ENCODE peak calls at places on chromosomes 11 and 22, in seven cellular contexts. E is HCT116, K is tibial artery, D is K562, Y is neuronal stem cell, T is aorta, B is left ventricle myocardium inferior. R is an unnamed sample.

GRCh38 chr22:17980638-17981051 is 43.7 kb downstream of the MICAL3 start:
- DNase-seq in E (no peak), D (peak; percentile 92), T (no peak), K (no peak), Y (no peak), B (peak; percentile 31), R (no peak)

GRCh38 chr11:17544181-17544622 is at the start of gene USH1C:
- DNase-seq in Y (no peak), T (peak; percentile 79), E (peak; percentile 29), B (peak; percentile 17), K (no peak), D (peak; percentile 97), R (no peak)

GRCh38 chr11:88626216-88626615 is 288.7 kb upstream of the CTSC start:
- DNase-seq in E (no peak), T (no peak), K (no peak), D (no peak), Y (no peak), B (no peak), R (no peak)

GRCh38 chr11:10864688-10865087 is 6.8 kb upstream of the ZBED5 start:
- DNase-seq in D (no peak), B (no peak), K (no peak), E (no peak), T (no peak), Y (no peak), R (no peak)

GRCh38 chr22:30502153-30502552 is 3.3 kb downstream of the SEC14L4 start:
- DNase-seq in T (no peak), E (no peak), B (no peak), Y (no peak), D (no peak), K (no peak), R (no peak)

GRCh38 chr22:49962012-49962750 is 1.6 kb downstream of the PIM3 start:
- DNase-seq in K (peak; percentile 90), D (peak; percentile 67), Y (peak; percentile 76), T (peak; percentile 95), B (peak; percentile 91), E (no peak), R (peak; percentile 73)

GRCh38 chr22:47570851-47571250 is 808.4 kb downstream of the TBC1D22A start:
- DNase-seq in Y (no peak), B (no peak), D (no peak), T (peak; percentile 19), K (peak; percentile 0), E (no peak), R (peak; percentile 12)

GRCh38 chr11:847876-848275 is 5.2 kb downstream of the TSPAN4 start:
- DNase-seq in T (no peak), D (no peak), K (no peak), B (no peak), Y (no peak), E (no peak), R (no peak)

GRCh38 chr11:50080256-50080655 is 47.6 kb downstream of the OR4C45 start:
- DNase-seq in E (no peak), B (no peak), K (no peak), Y (no peak), T (no peak), D (no peak), R (no peak)

GRCh38 chr22:43955883-43956286 is 643 bp downstream of the SAMM50 start:
- DNase-seq in K (no peak), D (no peak), T (no peak), B (no peak), Y (no peak), E (no peak), R (no peak)

DNA sequence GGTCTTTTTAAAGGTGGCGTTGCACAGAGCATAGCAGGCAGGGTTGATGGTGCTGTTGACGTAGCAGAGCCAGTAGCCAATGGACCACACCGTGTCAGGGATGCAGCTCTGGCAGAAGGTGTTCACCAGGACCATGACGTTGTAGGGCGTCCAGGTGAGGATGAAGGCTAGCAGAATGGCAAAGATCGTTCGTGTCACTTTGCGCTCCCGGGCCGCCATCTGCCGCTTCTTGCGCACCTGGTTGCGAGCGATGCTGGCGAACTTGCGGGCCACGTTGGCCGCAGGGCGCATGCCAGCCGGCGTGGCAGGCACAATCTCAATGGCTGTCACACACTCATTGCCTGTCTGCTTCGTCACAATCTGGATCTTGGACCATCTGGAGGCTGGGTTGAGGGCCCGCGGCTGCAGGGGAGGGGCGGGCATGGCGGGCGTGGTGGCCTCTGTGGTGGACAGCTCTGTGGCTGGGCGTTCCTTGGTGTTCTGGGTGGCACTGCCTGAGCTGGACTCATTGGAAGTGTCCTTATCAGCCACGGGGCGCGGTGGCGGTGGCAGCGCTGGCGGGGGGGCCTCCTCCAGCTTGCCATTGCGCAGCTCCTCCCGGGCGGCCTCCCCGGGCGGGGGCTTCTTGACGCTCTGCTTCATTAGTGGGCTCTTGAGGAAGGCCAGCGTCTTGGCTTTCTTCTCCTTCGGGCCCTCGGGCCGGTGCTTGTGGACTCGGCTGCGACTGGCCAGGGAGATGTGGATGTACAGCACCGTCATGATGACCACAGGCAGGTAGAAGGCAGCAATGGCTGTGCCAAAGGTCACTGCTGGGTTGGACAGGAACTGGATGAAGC is 3.9 kb downstream of the MDK start:
- DNase-seq in D (no peak), K (no peak), Y (no peak), E (no peak), T (no peak), B (no peak), R (no peak)
- H3K27me3 ChIP-seq in D (peaks cover 7% of the 10 kb centered on the region), K (peaks cover 93% of the 10 kb centered on the region), Y (peaks cover 41% of the 10 kb centered on the region), E (no peaks in the 10 kb centered on the region), T (no peaks in the 10 kb centered on the region), B (peaks cover 69% of the 10 kb centered on the region), R (peaks cover 24% of the 10 kb centered on the region)

GRCh38 chr22:27886843-27887151 is 32.3 kb downstream of the PITPNB start:
- DNase-seq in D (no peak), B (no peak), K (no peak), Y (no peak), E (no peak), T (no peak), R (peak; percentile 26)

GRCh38 chr22:27885977-27886842 is 32.8 kb downstream of the PITPNB start:
- DNase-seq in Y (peak; percentile 38), D (peak; percentile 26), B (no peak), K (peak; percentile 40), T (no peak), E (peak; percentile 8), R (peak; percentile 90)

GRCh38 chr22:27892811-27893210 is 26.2 kb downstream of the PITPNB start:
- DNase-seq in D (no peak), T (no peak), K (no peak), B (no peak), E (no peak), Y (no peak), R (no peak)

GRCh38 chr22:27892064-27892463 is 27.0 kb downstream of the PITPNB start:
- DNase-seq in D (no peak), B (peak; percentile 31), K (no peak), Y (no peak), T (no peak), E (no peak), R (no peak)

GRCh38 chr22:27888310-27888709 is 30.7 kb downstream of the PITPNB start:
- DNase-seq in E (no peak), D (no peak), Y (no peak), T (no peak), K (no peak), B (no peak), R (no peak)
- H3K4me1 ChIP-seq in E (no peaks in the 10 kb centered on the region), D (no peaks in the 10 kb centered on the region), Y (no peaks in the 10 kb centered on the region), T (peaks cover 4% of the 10 kb centered on the region), K (no peaks in the 10 kb centered on the region), B (peaks cover 65% of the 10 kb centered on the region), R (peaks cover 27% of the 10 kb centered on the region)

GRCh38 chr11:65439331-65440181 is 17.0 kb downstream of the NEAT1 start:
- DNase-seq in E (no peak), B (no peak), T (no peak), K (no peak), D (peak; percentile 19), Y (no peak), R (no peak)

GRCh38 chr11:65440831-65441499 is 18.4 kb downstream of the NEAT1 start:
- DNase-seq in Y (no peak), T (no peak), K (no peak), E (no peak), D (no peak), B (no peak), R (no peak)

GRCh38 chr11:65437436-65438227 is 15.0 kb downstream of the NEAT1 start:
- DNase-seq in Y (no peak), K (no peak), E (no peak), B (no peak), T (no peak), D (no peak), R (no peak)

GRCh38 chr11:65436412-65437032 is 13.9 kb downstream of the NEAT1 start:
- DNase-seq in Y (no peak), E (no peak), B (no peak), T (peak; percentile 71), K (no peak), D (no peak), R (no peak)

GRCh38 chr11:65438257-65439151 is 15.9 kb downstream of the NEAT1 start:
- DNase-seq in T (no peak), B (no peak), Y (no peak), D (no peak), E (no peak), K (no peak), R (no peak)
- H3K4me3 ChIP-seq in T (no peak overlapping the region), B (peak overlapping the region; percentile 35), Y (no peak overlapping the region), D (no peak overlapping the region), E (no peak overlapping the region), K (no peak overlapping the region), R (no peak overlapping the region)

GRCh38 chr11:61554172-61554988 is 26.5 kb downstream of the SYT7 start:
- DNase-seq in K (no peak), E (no peak), T (no peak), D (peak; percentile 44), B (no peak), Y (no peak), R (no peak)

GRCh38 chr11:61555978-61556377 is 24.9 kb downstream of the SYT7 start:
- DNase-seq in T (no peak), E (no peak), B (no peak), D (no peak), Y (no peak), K (no peak), R (no peak)

GRCh38 chr11:61553373-61554171 is 27.3 kb downstream of the SYT7 start:
- DNase-seq in E (no peak), T (no peak), K (no peak), Y (no peak), D (no peak), B (no peak), R (no peak)

GRCh38 chr11:61556621-61557020 is 24.3 kb downstream of the SYT7 start:
- DNase-seq in B (no peak), E (no peak), D (no peak), Y (no peak), K (no peak), T (no peak), R (no peak)

DNA sequence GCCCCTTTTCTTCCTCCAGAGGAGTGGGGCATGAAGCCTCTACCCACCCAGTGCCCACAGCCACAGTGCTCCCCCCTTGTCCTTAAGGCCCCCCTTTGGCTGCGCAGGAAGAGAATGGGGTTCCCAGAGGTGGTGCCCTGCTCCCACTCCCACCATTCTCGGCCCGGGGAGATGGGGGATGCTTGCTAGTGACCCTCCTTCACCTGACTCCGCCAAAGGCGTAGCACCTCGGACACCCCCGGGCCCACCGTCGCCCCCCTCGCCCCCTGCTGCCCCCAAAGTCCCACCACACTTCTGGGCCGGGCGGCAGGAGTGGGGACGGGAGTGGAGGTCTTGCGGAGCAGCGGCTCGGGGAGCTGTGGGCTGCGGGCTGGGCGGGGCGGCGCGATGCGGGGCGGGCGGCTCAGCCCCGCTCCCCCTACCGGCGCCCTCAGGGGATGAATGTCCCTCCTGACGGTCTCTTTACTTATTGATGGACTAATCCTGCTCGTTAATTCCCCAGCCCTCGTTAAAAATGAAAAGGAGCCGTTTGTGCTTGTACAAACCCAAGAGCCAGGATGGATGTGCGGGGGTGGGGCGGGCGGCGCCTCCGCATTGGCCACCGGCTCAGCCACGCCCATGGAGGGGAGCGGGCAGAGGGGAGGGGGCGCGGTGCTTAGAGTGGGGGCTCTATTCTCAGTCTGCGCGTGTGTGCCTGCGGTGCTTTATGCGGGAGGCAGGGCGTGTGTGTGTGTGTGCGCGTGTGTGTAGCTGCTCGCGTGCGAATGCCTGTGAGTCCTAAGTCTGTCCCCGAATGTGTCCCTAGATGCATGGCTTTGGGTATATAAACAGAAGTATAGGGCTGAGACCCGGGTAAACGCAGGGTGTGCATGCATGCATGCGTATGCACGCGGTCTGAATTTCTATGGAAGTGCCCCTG is 25.6 kb downstream of the SYT7 start:
- DNase-seq in Y (peak; percentile 83), E (no peak), B (no peak), K (no peak), T (no peak), D (peak; percentile 80), R (no peak)
- H3K27me3 ChIP-seq in Y (peaks cover 69% of the 10 kb centered on the region), E (no peaks in the 10 kb centered on the region), B (peaks cover 15% of the 10 kb centered on the region), K (peaks cover 96% of the 10 kb centered on the region), T (no peaks in the 10 kb centered on the region), D (peaks cover 72% of the 10 kb centered on the region), R (peaks cover 92% of the 10 kb centered on the region)

R was measured in SJSA1.